ENCODE peak calls at places on chromosomes 13 and 19, in eight cellular contexts. M is BJ; Q is HTR-8/SVneo; J is NT2/D1; D is heart left ventricle; Y is activated CD8-positive, alpha-beta memory T cell treated with anti-CD3 and anti-CD28 coated beads for 24 hours; H is EH; T is T1000. P is an unnamed sample.

GRCh38 chr13:93151277-93151676 is 75.3 kb upstream of the GPC6 start:
- DNase-seq in M (peak; percentile 2), Q (no peak), J (no peak), D (no peak), Y (no peak), H (no peak), T (no peak), P (no peak)

GRCh38 chr13:75181906-75182305 is 300.1 kb downstream of the TBC1D4 start:
- DNase-seq in M (peak; percentile 41), Q (peak; percentile 21), J (no peak), D (no peak), Y (no peak), H (peak; percentile 91), T (no peak), P (no peak)

GRCh38 chr13:82878536-82878935 is 1003.7 kb downstream of the SLITRK1 start:
- DNase-seq in M (peak; percentile 10), Q (no peak), J (no peak), D (no peak), Y (no peak), H (peak; percentile 69), T (no peak), P (no peak)

GRCh38 chr13:74346960-74347359 is 212.8 kb upstream of the KLF12 start:
- DNase-seq in M (no peak), Q (no peak), J (no peak), D (no peak), Y (no peak), H (no peak), T (no peak), P (no peak)

GRCh38 chr19:7857727-7858701 is 16.2 kb downstream of the PRR36 start:
- DNase-seq in M (no peak), Q (no peak), J (peak; percentile 63), D (no peak), Y (no peak), H (no peak), T (no peak), P (no peak)

GRCh38 chr19:5345895-5346386 is 5.3 kb upstream of the PTPRS start:
- DNase-seq in M (no peak), Q (peak; percentile 52), J (no peak), D (no peak), Y (no peak), H (peak; percentile 79), T (peak; percentile 6), P (no peak)

GRCh38 chr13:79466852-79467251 is 14.1 kb upstream of the NDFIP2 start:
- DNase-seq in M (no peak), Q (no peak), J (no peak), D (no peak), Y (no peak), H (no peak), T (no peak), P (no peak)

GRCh38 chr13:106133025-106133424 is 402.4 kb downstream of the EFNB2 start:
- DNase-seq in M (peak; percentile 69), Q (no peak), J (no peak), D (no peak), Y (no peak), H (peak; percentile 93), T (no peak), P (no peak)

GRCh38 chr13:80161219-80161618 is 179.7 kb downstream of the SPRY2 start:
- DNase-seq in M (no peak), Q (no peak), J (no peak), D (no peak), Y (no peak), H (no peak), T (no peak), P (no peak)

GRCh38 chr19:18284710-18285430 is 3.4 kb upstream of the JUND start:
- DNase-seq in M (no peak), Q (no peak), J (no peak), D (no peak), Y (peak; percentile 87), H (no peak), T (no peak), P (no peak)

GRCh38 chr13:114130131-114130707 is 2.2 kb downstream of the RASA3 start:
- DNase-seq in M (no peak), Q (no peak), J (no peak), D (no peak), Y (no peak), H (peak; percentile 32), T (no peak), P (no peak)

GRCh38 chr19:12064266-12065099 is at the start of gene ZNF844:
- DNase-seq in M (peak; percentile 62), Q (peak; percentile 80), J (peak; percentile 82), D (peak; percentile 97), Y (peak; percentile 90), H (peak; percentile 90), T (peak; percentile 89), P (peak; percentile 76)

GRCh38 chr19:40702337-40703012 is 12.0 kb upstream of the NUMBL start:
- DNase-seq in M (no peak), Q (no peak), J (peak; percentile 47), D (peak; percentile 65), Y (no peak), H (peak; percentile 21), T (no peak), P (no peak)

GRCh38 chr19:6632002-6632621 is 37.8 kb downstream of the TNFSF14 start:
- DNase-seq in M (no peak), Q (peak; percentile 62), J (peak; percentile 67), D (peak; percentile 42), Y (peak; percentile 86), H (peak; percentile 67), T (peak; percentile 6), P (peak; percentile 52)

GRCh38 chr19:35207391-35207871 is 21.1 kb downstream of the FAM187B start:
- DNase-seq in M (no peak), Q (no peak), J (no peak), D (no peak), Y (peak; percentile 59), H (no peak), T (no peak), P (no peak)

GRCh38 chr19:19105365-19106060 is 32.8 kb downstream of the TMEM161A start:
- DNase-seq in M (no peak), Q (no peak), J (peak; percentile 63), D (peak; percentile 65), Y (no peak), H (peak; percentile 72), T (peak; percentile 79), P (no peak)

GRCh38 chr19:9610484-9611113 is 10.4 kb downstream of the ZNF561 start:
- DNase-seq in M (no peak), Q (no peak), J (no peak), D (no peak), Y (no peak), H (no peak), T (no peak), P (no peak)

GRCh38 chr13:72253754-72254153 is 386.8 kb upstream of the DACH1 start:
- DNase-seq in M (no peak), Q (no peak), J (no peak), D (no peak), Y (no peak), H (no peak), T (no peak), P (no peak)